ENCODE peak calls at places on chromosomes 11 and 22, in nine cellular contexts. C, K, D, M, O, H, Z, T and B are unnamed samples. For H3K4me1, the result is how much of the 10 kb centered on the place peaks cover.

GRCh38 chr11:612201-612960 is 3.4 kb downstream of the IRF7 start:
- DNase-seq in O (no peak), C (no peak), D (peak), H (no peak), Z (no peak), M (no peak), K (no peak), T (no peak), B (no peak)

GRCh38 chr11:14317659-14318325 is 41.2 kb downstream of the RRAS2 start:
- DNase-seq in K (no peak), D (no peak), M (no peak), Z (no peak), O (no peak), H (no peak), C (no peak), T (no peak), B (no peak)

GRCh38 chr11:8359521-8359920 is 95.8 kb upstream of the LMO1 start:
- DNase-seq in O (no peak), C (no peak), M (no peak), D (peak), Z (no peak), T (no peak), H (peak), K (no peak), B (no peak)

GRCh38 chr11:2299773-2300172 is 1.9 kb downstream of the C11orf21 start:
- DNase-seq in D (no peak), Z (no peak), H (peak), O (no peak), C (no peak), M (no peak), T (no peak), K (no peak), B (no peak)

GRCh38 chr11:84594602-84595001 is 1032.5 kb downstream of the DLG2 start:
- DNase-seq in O (no peak), T (no peak), M (no peak), Z (no peak), K (no peak), D (no peak), C (no peak), H (no peak), B (no peak)

GRCh38 chr11:1289211-1289935 is 20.1 kb downstream of the TOLLIP start:
- DNase-seq in Z (no peak), O (no peak), H (peak), T (no peak), M (no peak), K (no peak), D (peak), C (no peak), B (no peak)

GRCh38 chr11:70016666-70017347 is 61.3 kb upstream of the ANO1 start:
- DNase-seq in M (no peak), D (no peak), Z (no peak), C (peak), T (peak), K (no peak), O (no peak), H (peak), B (no peak)

GRCh38 chr11:69357458-69358397 is 63.8 kb downstream of the MYEOV start:
- DNase-seq in T (no peak), Z (no peak), O (peak), K (no peak), C (no peak), H (no peak), D (no peak), M (no peak), B (no peak)

GRCh38 chr22:46867106-46867505 is 104.7 kb downstream of the TBC1D22A start:
- DNase-seq in D (no peak), Z (no peak), K (no peak), M (no peak), H (no peak), C (no peak), O (no peak), T (no peak), B (no peak)

GRCh38 chr22:49370841-49371301 is 456.8 kb downstream of the BRD1 start:
- DNase-seq in H (peak), O (peak), K (no peak), M (no peak), Z (no peak), C (no peak), T (no peak), D (peak), B (no peak)

GRCh38 chr11:1202776-1203504 is 19.9 kb upstream of the MUC5B start:
- DNase-seq in D (peak), Z (peak), M (peak), H (peak), K (peak), O (no peak), C (peak), T (no peak), B (peak)

GRCh38 chr11:75350743-75351540 is 519 bp downstream of the ARRB1 start:
- DNase-seq in D (peak), H (peak), K (peak), T (peak), M (peak), O (no peak), C (peak), Z (peak), B (peak)

GRCh38 chr11:15635501-15635900 is 520.8 kb downstream of the INSC start:
- DNase-seq in C (no peak), Z (no peak), M (no peak), H (no peak), K (no peak), D (no peak), O (no peak), T (no peak), B (no peak)

GRCh38 chr11:67282876-67283371 is 6.2 kb upstream of the ANKRD13D start:
- DNase-seq in Z (no peak), D (peak), K (no peak), H (peak), M (no peak), O (no peak), C (no peak), T (no peak), B (peak)
- H3K4me1 ChIP-seq in Z (half or more), D (half or more), K (under half), H (half or more), M (under half), O (under half), C (under half), T (under half), B (under half)

GRCh38 chr11:68045900-68046299 is 7.1 kb downstream of the TCIRG1 start:
- DNase-seq in D (peak), C (no peak), H (peak), K (no peak), M (no peak), Z (no peak), T (no peak), O (no peak), B (no peak)
- H3K4me1 ChIP-seq in D (under half), C (under half), H (under half), K (under half), M (under half), Z (under half), T (under half), O (under half), B (under half)

GRCh38 chr11:19728436-19728835 is 15.8 kb downstream of the NAV2 start:
- DNase-seq in H (no peak), T (no peak), K (no peak), C (peak), O (no peak), Z (no peak), D (no peak), M (no peak), B (no peak)
- H3K4me1 ChIP-seq in H (under half), T (under half), K (under half), C (under half), O (under half), Z (under half), D (under half), M (under half), B (under half)

GRCh38 chr11:120221115-120221752 is 10.4 kb downstream of the OAF start:
- DNase-seq in M (no peak), H (no peak), K (no peak), T (no peak), D (no peak), C (no peak), Z (no peak), O (no peak), B (no peak)
- H3K4me1 ChIP-seq in M (under half), H (under half), K (under half), T (under half), D (under half), C (under half), Z (under half), O (half or more), B (under half)

DNA sequence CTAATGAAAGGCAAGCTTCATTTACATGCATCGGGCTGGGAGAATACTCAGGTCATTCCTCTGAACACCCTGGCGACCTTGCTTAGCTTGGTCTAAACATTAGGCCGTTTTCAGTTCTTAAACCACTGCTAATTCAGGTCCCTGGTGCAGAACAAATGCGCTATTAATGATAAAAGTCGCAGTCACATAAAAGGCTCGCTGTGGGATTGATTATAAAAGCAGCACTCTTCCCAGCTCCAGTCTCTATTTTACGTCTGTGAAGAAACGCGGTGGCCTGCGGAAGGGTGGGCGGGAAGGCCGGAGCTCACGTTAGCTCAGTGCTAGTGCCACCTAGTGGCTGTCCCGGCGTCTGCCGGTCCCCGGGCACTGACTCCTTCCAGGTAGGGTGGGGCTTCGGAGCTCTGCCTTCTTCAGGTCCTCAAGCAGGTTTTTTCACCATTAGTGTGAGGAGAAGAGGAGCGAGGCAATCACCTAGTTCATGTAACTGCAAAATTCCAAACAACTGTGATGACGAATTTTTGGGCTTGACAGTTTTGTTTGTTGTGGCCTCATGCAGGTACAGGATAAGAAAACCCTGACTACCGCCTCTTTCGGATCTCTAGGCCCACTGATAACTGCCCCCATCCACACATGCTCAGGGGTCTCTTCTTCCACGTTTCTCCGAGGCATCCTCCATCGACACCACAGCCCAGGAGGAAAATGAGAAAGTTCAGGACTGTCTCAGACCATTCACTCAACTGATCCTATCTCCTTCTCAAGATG is 66.5 kb upstream of the CLMP start:
- DNase-seq in Z (peak), H (peak), D (peak), O (no peak), C (peak), M (peak), T (peak), K (peak), B (peak)
- H3K4me1 ChIP-seq in Z (under half), H (under half), D (under half), O (under half), C (under half), M (under half), T (under half), K (under half), B (under half)

DNA sequence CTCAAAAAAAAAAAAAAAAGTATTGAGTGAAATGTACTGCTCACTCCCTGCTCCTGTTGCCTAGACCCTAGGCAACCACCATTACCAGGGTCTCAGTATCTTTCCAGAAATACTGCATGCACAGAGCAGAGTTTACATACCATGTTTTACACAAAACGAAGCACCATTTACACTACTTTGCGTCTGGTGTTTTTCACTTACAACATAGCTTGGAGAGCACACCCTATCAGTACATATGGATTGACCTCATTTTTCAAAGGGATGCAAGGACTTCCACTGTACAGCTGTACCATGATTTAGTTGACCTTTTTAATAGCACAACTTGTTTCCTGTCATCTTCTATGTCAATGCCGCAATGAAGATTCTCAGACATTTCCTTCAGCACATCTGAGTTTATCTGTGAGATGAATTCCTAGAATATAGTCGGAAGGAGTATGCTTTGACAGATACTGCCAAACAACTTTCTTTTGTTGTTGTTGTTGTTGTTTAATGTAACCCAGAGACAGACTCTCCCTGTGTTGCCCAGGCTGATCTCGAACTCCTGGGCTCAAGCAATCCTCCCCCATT is 6.2 kb downstream of the MYH9 start:
- DNase-seq in T (no peak), D (no peak), Z (no peak), M (no peak), C (no peak), O (no peak), H (no peak), K (no peak), B (no peak)
- H3K4me1 ChIP-seq in T (half or more), D (half or more), Z (half or more), M (under half), C (under half), O (half or more), H (half or more), K (under half), B (half or more)